ENCODE peak calls at places on chromosomes 1 and 21, in four cellular contexts. One of them, this sample, is unnamed.
A peak's percentile ranks its signal among the peaks of the same experiment; 100 is the strongest.

GRCh38 chr21:42540396-42540795 is 26.7 kb downstream of the SLC37A1 start:
- DNase-seq in ovary: no peak
- DNase-seq in A673: no peak
- DNase-seq in esophagus squamous epithelium: no peak
- DNase-seq in this sample: no peak

GRCh38 chr1:61184035-61184713 is 101.8 kb downstream of the NFIA start:
- DNase-seq in esophagus squamous epithelium: peak; percentile 7
- DNase-seq in A673: peak; percentile 95
- DNase-seq in ovary: peak; percentile 96
- DNase-seq in this sample: peak; percentile 98

GRCh38 chr1:63892632-63893395 is 119.0 kb downstream of the ROR1 start:
- DNase-seq in A673: peak; percentile 76
- DNase-seq in esophagus squamous epithelium: peak; percentile 7
- DNase-seq in ovary: no peak
- DNase-seq in this sample: peak; percentile 42

GRCh38 chr1:6467224-6467623 is 1.3 kb upstream of the TNFRSF25 start:
- DNase-seq in esophagus squamous epithelium: no peak
- DNase-seq in A673: no peak
- DNase-seq in ovary: no peak
- DNase-seq in this sample: no peak

GRCh38 chr1:227726924-227727599 is 8.0 kb downstream of the JMJD4 start:
- DNase-seq in A673: no peak
- DNase-seq in esophagus squamous epithelium: no peak
- DNase-seq in ovary: no peak
- DNase-seq in this sample: no peak

GRCh38 chr1:29974345-29974744 is 738.0 kb downstream of the PTPRU start:
- DNase-seq in A673: peak; percentile 36
- DNase-seq in esophagus squamous epithelium: no peak
- DNase-seq in ovary: no peak
- DNase-seq in this sample: no peak

GRCh38 chr1:27724961-27725373 is 794 bp upstream of the FAM76A start:
- DNase-seq in ovary: peak; percentile 40
- DNase-seq in esophagus squamous epithelium: no peak
- DNase-seq in A673: peak; percentile 54
- DNase-seq in this sample: peak; percentile 24

GRCh38 chr1:180953291-180953747 is 40.6 kb downstream of the KIAA1614 start:
- DNase-seq in ovary: no peak
- DNase-seq in esophagus squamous epithelium: no peak
- DNase-seq in A673: no peak
- DNase-seq in this sample: peak; percentile 78

GRCh38 chr21:32587651-32588050 is 2.3 kb upstream of the TCP10L start:
- DNase-seq in ovary: no peak
- DNase-seq in esophagus squamous epithelium: no peak
- DNase-seq in A673: no peak
- DNase-seq in this sample: no peak

GRCh38 chr1:186513526-186513925 is 52.6 kb upstream of the PDC start:
- DNase-seq in ovary: no peak
- DNase-seq in A673: no peak
- DNase-seq in esophagus squamous epithelium: no peak
- DNase-seq in this sample: no peak

GRCh38 chr1:97338347-97338746 is 582.5 kb downstream of the DPYD start:
- DNase-seq in A673: no peak
- DNase-seq in esophagus squamous epithelium: no peak
- DNase-seq in ovary: no peak
- DNase-seq in this sample: no peak

GRCh38 chr1:58979085-58979484 is 195.2 kb upstream of the JUN start:
- DNase-seq in ovary: no peak
- DNase-seq in esophagus squamous epithelium: no peak
- DNase-seq in A673: no peak
- DNase-seq in this sample: no peak

GRCh38 chr1:235013512-235013911 is 115.1 kb downstream of the TOMM20 start:
- DNase-seq in A673: no peak
- DNase-seq in ovary: no peak
- DNase-seq in esophagus squamous epithelium: no peak
- DNase-seq in this sample: no peak

DNA sequence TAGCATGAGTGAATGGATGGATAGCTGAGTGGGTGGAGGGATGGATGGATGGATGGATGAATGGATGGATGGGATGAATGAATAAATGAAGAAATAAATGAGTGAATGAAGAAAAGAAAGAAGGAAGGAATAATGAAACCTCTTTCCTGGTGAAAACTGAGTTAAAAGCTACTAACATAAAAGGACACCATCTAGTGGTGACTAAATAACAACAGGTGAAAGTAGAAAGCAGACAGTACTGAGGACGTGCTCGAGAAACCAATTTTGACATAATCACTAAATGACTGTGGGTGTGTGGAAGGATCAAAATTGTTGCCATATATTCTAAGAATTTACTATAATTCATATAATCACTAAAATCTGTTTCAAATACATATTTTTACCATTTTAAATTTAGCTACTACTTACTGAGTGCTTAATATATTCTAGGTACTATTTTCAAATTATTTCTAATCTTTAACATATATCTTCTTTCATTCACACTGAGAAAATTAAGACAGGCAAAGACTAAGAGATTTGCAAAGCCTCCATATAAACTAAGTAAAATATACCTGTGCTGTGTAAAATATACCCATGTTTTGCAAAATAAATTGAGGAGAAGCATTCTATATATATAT is 522.9 kb downstream of the LRRIQ3 start:
- DNase-seq in A673: peak; percentile 45
- DNase-seq in ovary: no peak
- DNase-seq in esophagus squamous epithelium: no peak
- DNase-seq in this sample: no peak
- TF ChIP-seq CTCF in A673: peak; percentile 70
- TF ChIP-seq CTCF in ovary: no peak
- TF ChIP-seq CTCF in esophagus squamous epithelium: peak; percentile 31
- TF ChIP-seq CTCF in this sample: peak; percentile 60

GRCh38 chr1:218350022-218350525 is 4.9 kb downstream of the TGFB2 start:
- DNase-seq in A673: no peak
- DNase-seq in ovary: no peak
- DNase-seq in esophagus squamous epithelium: no peak
- DNase-seq in this sample: no peak

GRCh38 chr1:218348628-218349185 is 3.6 kb downstream of the TGFB2 start:
- DNase-seq in ovary: no peak
- DNase-seq in A673: no peak
- DNase-seq in esophagus squamous epithelium: no peak
- DNase-seq in this sample: no peak

GRCh38 chr1:218349365-218350021 is 4.4 kb downstream of the TGFB2 start:
- DNase-seq in ovary: no peak
- DNase-seq in A673: no peak
- DNase-seq in esophagus squamous epithelium: no peak
- DNase-seq in this sample: no peak

GRCh38 chr1:218351617-218352438 is 6.7 kb downstream of the TGFB2 start:
- DNase-seq in A673: peak; percentile 63
- DNase-seq in esophagus squamous epithelium: no peak
- DNase-seq in ovary: peak; percentile 46
- DNase-seq in this sample: peak; percentile 18

DNA sequence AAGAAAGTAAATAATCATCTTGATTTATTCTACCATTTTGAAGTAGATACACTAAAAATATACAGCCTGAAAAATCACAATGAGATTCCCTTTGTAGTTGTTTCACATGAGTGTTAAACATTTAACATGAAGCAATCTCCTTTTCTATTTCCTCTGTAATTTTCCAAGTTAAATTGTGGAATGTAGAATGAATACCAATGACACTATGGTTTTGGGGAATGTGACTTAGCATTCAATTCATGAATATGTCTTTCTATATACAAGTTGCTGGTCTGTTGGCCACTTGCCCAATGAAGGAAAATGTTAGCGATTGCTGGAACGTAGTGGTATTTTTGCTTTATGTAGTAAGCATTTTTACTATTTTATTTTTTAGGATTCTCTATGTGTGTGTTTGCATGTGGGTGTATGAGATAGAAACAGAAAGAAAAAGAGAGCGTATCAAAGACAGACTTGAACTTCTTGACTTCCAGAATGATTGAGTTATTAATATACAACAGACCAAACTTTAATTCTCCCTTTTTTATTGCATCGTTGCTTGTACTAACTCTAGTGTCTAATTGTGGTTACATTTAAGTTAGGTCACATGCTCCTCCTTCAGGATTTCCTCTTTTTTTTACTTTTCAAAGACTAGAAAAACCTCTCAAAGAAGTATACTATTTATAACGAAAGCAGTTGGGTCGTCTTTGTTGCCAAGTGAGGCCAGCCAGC is 5.9 kb downstream of the TGFB2 start:
- DNase-seq in A673: peak; percentile 33
- DNase-seq in esophagus squamous epithelium: no peak
- DNase-seq in ovary: no peak
- DNase-seq in this sample: no peak
- H3K4me3 ChIP-seq in A673: peak overlapping the region; percentile 37
- H3K4me3 ChIP-seq in esophagus squamous epithelium: peak overlapping the region; percentile 29
- H3K4me3 ChIP-seq in ovary: peak overlapping the region; percentile 21
- H3K4me3 ChIP-seq in this sample: no peak overlapping the region

DNA sequence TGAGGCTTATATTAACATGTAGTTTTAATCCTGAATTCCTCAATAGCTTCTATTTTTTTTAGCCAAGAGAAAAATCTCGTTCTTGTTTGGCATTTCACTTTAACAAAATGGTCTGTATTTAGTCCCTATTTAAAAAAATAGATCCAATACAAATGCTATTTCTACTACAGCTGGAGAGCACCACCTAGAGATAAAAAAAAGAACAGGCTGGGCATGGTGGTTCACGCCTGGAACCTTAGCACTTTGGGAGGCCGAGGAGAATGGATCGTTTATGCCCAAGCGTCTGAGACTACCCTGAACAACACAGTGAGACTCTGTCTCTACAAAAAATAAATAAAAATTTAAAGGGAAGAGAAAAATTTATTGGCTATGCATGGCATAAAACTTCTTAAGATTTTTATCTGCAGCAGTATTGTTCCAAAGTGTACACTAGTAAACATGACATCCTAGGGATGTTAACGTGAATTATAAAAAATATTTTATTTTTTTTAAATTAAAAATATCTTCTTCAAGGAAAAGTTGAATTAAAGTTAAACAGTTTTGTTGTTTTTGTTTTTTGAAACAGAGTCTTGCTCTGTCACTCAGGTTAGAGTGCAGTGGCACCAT is 4.4 kb downstream of the ST7L start:
- DNase-seq in A673: peak; percentile 67
- DNase-seq in ovary: no peak
- DNase-seq in esophagus squamous epithelium: no peak
- DNase-seq in this sample: no peak
- TF ChIP-seq CTCF in A673: peak; percentile 69
- TF ChIP-seq CTCF in ovary: no peak
- TF ChIP-seq CTCF in esophagus squamous epithelium: peak; percentile 28
- TF ChIP-seq CTCF in this sample: no peak

GRCh38 chr1:42692941-42693340 is 10.7 kb downstream of the YBX1 start:
- DNase-seq in esophagus squamous epithelium: no peak
- DNase-seq in ovary: no peak
- DNase-seq in A673: no peak
- DNase-seq in this sample: no peak
- H3K4me3 ChIP-seq in esophagus squamous epithelium: no peak overlapping the region
- H3K4me3 ChIP-seq in ovary: no peak overlapping the region
- H3K4me3 ChIP-seq in A673: no peak overlapping the region
- H3K4me3 ChIP-seq in this sample: no peak overlapping the region